ENCODE peak calls at places on chromosomes 11 and 22, in four cellular contexts. One of them, this sample, is unnamed.

GRCh38 chr22:19571995-19572394 is 47.8 kb upstream of the CLDN5 start:
- DNase-seq in activated CD4-positive, alpha-beta T cell treated with anti-CD3 and anti-CD28 coated beads, Interleukin-2, amount 50 U/mL, for 48 hours: no peak
- DNase-seq in T-helper 9 cell: no peak
- DNase-seq in tibial artery: no peak
- DNase-seq in this sample: no peak

GRCh38 chr22:17407643-17408042 is 38.4 kb downstream of the CECR2 start:
- DNase-seq in T-helper 9 cell: no peak
- DNase-seq in tibial artery: no peak
- DNase-seq in activated CD4-positive, alpha-beta T cell treated with anti-CD3 and anti-CD28 coated beads, Interleukin-2, amount 50 U/mL, for 48 hours: no peak
- DNase-seq in this sample: no peak

GRCh38 chr22:19814428-19814827 is 40.2 kb downstream of the GNB1L start:
- DNase-seq in activated CD4-positive, alpha-beta T cell treated with anti-CD3 and anti-CD28 coated beads, Interleukin-2, amount 50 U/mL, for 48 hours: no peak
- DNase-seq in tibial artery: no peak
- DNase-seq in T-helper 9 cell: no peak
- DNase-seq in this sample: no peak

GRCh38 chr11:62542750-62543567 is 3.6 kb downstream of the AHNAK start:
- DNase-seq in tibial artery: peak
- DNase-seq in T-helper 9 cell: peak
- DNase-seq in activated CD4-positive, alpha-beta T cell treated with anti-CD3 and anti-CD28 coated beads, Interleukin-2, amount 50 U/mL, for 48 hours: peak
- DNase-seq in this sample: peak

GRCh38 chr11:69157156-69157821 is 1.6 kb downstream of the SMIM38 start:
- DNase-seq in activated CD4-positive, alpha-beta T cell treated with anti-CD3 and anti-CD28 coated beads, Interleukin-2, amount 50 U/mL, for 48 hours: no peak
- DNase-seq in tibial artery: no peak
- DNase-seq in T-helper 9 cell: no peak
- DNase-seq in this sample: no peak

GRCh38 chr11:126007263-126007662 is 55.4 kb downstream of the CDON start:
- DNase-seq in tibial artery: peak
- DNase-seq in activated CD4-positive, alpha-beta T cell treated with anti-CD3 and anti-CD28 coated beads, Interleukin-2, amount 50 U/mL, for 48 hours: no peak
- DNase-seq in T-helper 9 cell: no peak
- DNase-seq in this sample: no peak

GRCh38 chr11:46278387-46279173 is 1.1 kb downstream of the CREB3L1 start:
- DNase-seq in tibial artery: no peak
- DNase-seq in activated CD4-positive, alpha-beta T cell treated with anti-CD3 and anti-CD28 coated beads, Interleukin-2, amount 50 U/mL, for 48 hours: peak
- DNase-seq in T-helper 9 cell: peak
- DNase-seq in this sample: no peak

GRCh38 chr22:37765498-37765897 is 42.2 kb upstream of the GCAT start:
- DNase-seq in activated CD4-positive, alpha-beta T cell treated with anti-CD3 and anti-CD28 coated beads, Interleukin-2, amount 50 U/mL, for 48 hours: no peak
- DNase-seq in tibial artery: no peak
- DNase-seq in T-helper 9 cell: no peak
- DNase-seq in this sample: no peak

GRCh38 chr22:37906364-37907008 is 389 bp downstream of the MICALL1 start:
- DNase-seq in tibial artery: no peak
- DNase-seq in T-helper 9 cell: peak
- DNase-seq in activated CD4-positive, alpha-beta T cell treated with anti-CD3 and anti-CD28 coated beads, Interleukin-2, amount 50 U/mL, for 48 hours: peak
- DNase-seq in this sample: no peak

GRCh38 chr11:111833524-111833923 is 37.9 kb downstream of the ALG9 start:
- DNase-seq in activated CD4-positive, alpha-beta T cell treated with anti-CD3 and anti-CD28 coated beads, Interleukin-2, amount 50 U/mL, for 48 hours: no peak
- DNase-seq in tibial artery: no peak
- DNase-seq in T-helper 9 cell: no peak
- DNase-seq in this sample: no peak

GRCh38 chr11:12177739-12178338 is 67.4 kb downstream of the MICAL2 start:
- DNase-seq in activated CD4-positive, alpha-beta T cell treated with anti-CD3 and anti-CD28 coated beads, Interleukin-2, amount 50 U/mL, for 48 hours: no peak
- DNase-seq in T-helper 9 cell: no peak
- DNase-seq in tibial artery: no peak
- DNase-seq in this sample: no peak